ENCODE peak calls at places on chromosome 18, in five cellular contexts. L is endodermal cell, T is vagina, W is kidney, R is sigmoid colon. I is an unnamed sample.

GRCh38 chr18:1311376-1311775 is 406.7 kb downstream of the ADCYAP1 start:
- DNase-seq in L (no peak), T (no peak), W (no peak), R (no peak), I (no peak)

GRCh38 chr18:34789768-34790344 is 79.8 kb downstream of the DTNA start:
- DNase-seq in L (no peak), T (no peak), W (no peak), R (no peak), I (no peak)

GRCh38 chr18:57029761-57030160 is 117.1 kb upstream of the BOD1L2 start:
- DNase-seq in L (peak; percentile 74), T (no peak), W (no peak), R (no peak), I (no peak)

GRCh38 chr18:25052426-25052825 is 299.5 kb downstream of the ZNF521 start:
- DNase-seq in L (no peak), T (no peak), W (no peak), R (no peak), I (no peak)

GRCh38 chr18:51890762-51891161 is 449.2 kb upstream of the DCC start:
- DNase-seq in L (no peak), T (no peak), W (no peak), R (no peak), I (peak; percentile 50)

GRCh38 chr18:55001625-55002024 is 42.4 kb upstream of the CCDC68 start:
- DNase-seq in L (no peak), T (no peak), W (no peak), R (no peak), I (no peak)

GRCh38 chr18:48841381-48842258 is 109.1 kb downstream of the SMAD7 start:
- DNase-seq in L (no peak), T (no peak), W (peak; percentile 94), R (no peak), I (peak; percentile 88)

GRCh38 chr18:62584241-62585120 is 61.7 kb downstream of the ZCCHC2 start:
- DNase-seq in L (peak; percentile 96), T (no peak), W (peak; percentile 90), R (peak; percentile 94), I (peak; percentile 76)

GRCh38 chr18:46660955-46661749 is 4.1 kb upstream of the LOXHD1 start:
- DNase-seq in L (peak; percentile 83), T (no peak), W (no peak), R (no peak), I (no peak)

GRCh38 chr18:58992301-58993231 is 127.9 kb downstream of the ZNF532 start:
- DNase-seq in L (peak; percentile 31), T (no peak), W (no peak), R (no peak), I (no peak)

GRCh38 chr18:49581369-49581768 is 19.5 kb downstream of the LIPG start:
- DNase-seq in L (no peak), T (no peak), W (no peak), R (no peak), I (no peak)

GRCh38 chr18:57859314-57859713 is 56.2 kb upstream of the ATP8B1 start:
- DNase-seq in L (peak; percentile 66), T (no peak), W (no peak), R (no peak), I (no peak)

GRCh38 chr18:34971313-34971712 is 69.9 kb upstream of the MAPRE2 start:
- DNase-seq in L (no peak), T (no peak), W (no peak), R (no peak), I (no peak)

GRCh38 chr18:30970201-30970816 is 72.2 kb downstream of the DSC3 start:
- DNase-seq in L (no peak), T (no peak), W (no peak), R (no peak), I (no peak)

GRCh38 chr18:41645600-41646360 is 309.3 kb upstream of the PIK3C3 start:
- DNase-seq in L (no peak), T (no peak), W (no peak), R (no peak), I (no peak)

GRCh38 chr18:7415081-7415894 is 151.8 kb upstream of the PTPRM start:
- DNase-seq in L (peak; percentile 72), T (no peak), W (no peak), R (no peak), I (no peak)

GRCh38 chr18:45654677-45655076 is 39.4 kb downstream of the SLC14A2 start:
- DNase-seq in L (peak; percentile 13), T (no peak), W (no peak), R (no peak), I (no peak)

GRCh38 chr18:32032609-32033008 is 14.0 kb downstream of the RNF125 start:
- DNase-seq in L (no peak), T (no peak), W (no peak), R (no peak), I (no peak)

GRCh38 chr18:711330-711692 is 1.1 kb downstream of the ENOSF1 start:
- DNase-seq in L (peak; percentile 59), T (no peak), W (no peak), R (no peak), I (no peak)

GRCh38 chr18:63069496-63069895 is 250.1 kb downstream of the BCL2 start:
- DNase-seq in L (no peak), T (no peak), W (no peak), R (no peak), I (no peak)

GRCh38 chr18:34627138-34627920 is 82.8 kb upstream of the DTNA start:
- DNase-seq in L (no peak), T (no peak), W (no peak), R (no peak), I (no peak)

GRCh38 chr18:43847164-43848091 is 570.1 kb upstream of the SYT4 start:
- DNase-seq in L (no peak), T (no peak), W (no peak), R (no peak), I (no peak)

GRCh38 chr18:63199743-63200241 is 119.8 kb downstream of the BCL2 start:
- DNase-seq in L (no peak), T (no peak), W (no peak), R (no peak), I (no peak)

GRCh38 chr18:54590945-54591344 is at the start of gene DYNAP:
- DNase-seq in L (no peak), T (no peak), W (no peak), R (no peak), I (no peak)

GRCh38 chr18:9742588-9743131 is 34.6 kb downstream of the RAB31 start:
- DNase-seq in L (peak; percentile 20), T (no peak), W (no peak), R (no peak), I (no peak)

GRCh38 chr18:32315881-32316280 is 126.0 kb downstream of the MEP1B start:
- DNase-seq in L (no peak), T (no peak), W (no peak), R (no peak), I (no peak)

GRCh38 chr18:60684843-60685513 is 312.4 kb upstream of the MC4R start:
- DNase-seq in L (no peak), T (no peak), W (no peak), R (no peak), I (no peak)

GRCh38 chr18:12880532-12880892 is 3.5 kb downstream of the PTPN2 start:
- DNase-seq in L (no peak), T (no peak), W (no peak), R (no peak), I (no peak)
- H3K4me3 ChIP-seq in L (peak overlapping the region; percentile 48), T (no peak overlapping the region), W (no peak overlapping the region), R (no peak overlapping the region), I (no peak overlapping the region)

GRCh38 chr18:37534627-37535026 is 31.0 kb downstream of the CELF4 start:
- DNase-seq in L (no peak), T (no peak), W (no peak), R (no peak), I (no peak)

GRCh38 chr18:37529863-37530262 is 35.7 kb downstream of the CELF4 start:
- DNase-seq in L (no peak), T (no peak), W (no peak), R (no peak), I (no peak)

GRCh38 chr18:37533647-37534565 is 31.7 kb downstream of the CELF4 start:
- DNase-seq in L (peak; percentile 72), T (no peak), W (no peak), R (no peak), I (no peak)

GRCh38 chr18:37535968-37536367 is 29.6 kb downstream of the CELF4 start:
- DNase-seq in L (no peak), T (no peak), W (no peak), R (no peak), I (no peak)

GRCh38 chr18:37532917-37533316 is 32.7 kb downstream of the CELF4 start:
- DNase-seq in L (no peak), T (no peak), W (no peak), R (no peak), I (no peak)
- H3K4me1 ChIP-seq in L (no peaks in the 10 kb centered on the region), T (no peaks in the 10 kb centered on the region), W (no peaks in the 10 kb centered on the region), R (no peaks in the 10 kb centered on the region), I (no peaks in the 10 kb centered on the region)

DNA sequence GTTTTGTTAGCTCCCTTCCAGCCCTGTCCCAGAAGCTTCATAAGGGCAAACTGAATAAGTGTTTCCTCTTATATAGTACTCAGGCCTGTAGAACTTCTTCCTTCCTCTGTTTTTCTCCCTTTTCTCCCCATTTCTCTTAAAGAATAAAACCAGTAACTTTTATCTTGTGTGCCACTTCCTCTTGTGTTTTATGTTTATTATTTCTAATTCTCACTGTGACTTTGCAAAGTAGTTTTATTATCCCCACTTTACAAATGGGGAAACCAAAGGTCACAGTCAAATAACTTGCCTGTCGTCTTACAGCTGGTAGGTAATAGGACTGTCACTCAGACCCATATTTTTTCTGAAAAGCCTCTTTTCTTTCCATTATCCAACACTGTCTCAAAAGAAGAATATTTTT is 42.4 kb downstream of the RBBP8 start:
- DNase-seq in L (no peak), T (no peak), W (no peak), R (no peak), I (no peak)
- TF ChIP-seq CTCF in L (no peak), T (no peak), W (no peak), R (no peak), I (no peak)

GRCh38 chr18:76450912-76451421 is 44.1 kb downstream of the ZNF516 start:
- DNase-seq in L (peak; percentile 70), T (peak; percentile 96), W (peak; percentile 88), R (peak; percentile 79), I (peak; percentile 83)
- H3K4me3 ChIP-seq in L (peak overlapping the region; percentile 76), T (peak overlapping the region; percentile 48), W (peak overlapping the region; percentile 78), R (peak overlapping the region; percentile 61), I (peak overlapping the region; percentile 48)

DNA sequence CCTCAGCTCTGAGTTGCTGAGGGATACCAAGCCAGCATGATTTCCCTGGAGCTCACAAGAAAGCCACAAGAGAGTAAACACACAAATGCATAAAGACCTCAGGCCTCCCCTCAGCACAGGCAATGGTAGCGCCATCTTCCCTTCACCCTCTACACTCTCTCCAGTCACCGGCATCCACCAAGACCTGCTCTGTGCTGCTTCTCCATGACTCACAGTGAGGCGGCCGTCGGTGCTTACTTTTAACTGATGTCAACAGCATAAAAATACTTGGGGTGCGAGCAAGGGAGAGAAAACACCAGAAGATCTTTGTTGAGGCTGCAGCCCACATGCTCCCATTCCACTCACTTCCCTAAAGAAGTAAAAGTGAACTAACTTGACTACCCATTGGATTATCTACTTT is 46.7 kb downstream of the L3MBTL4 start:
- DNase-seq in L (no peak), T (no peak), W (no peak), R (no peak), I (no peak)
- H3K4me1 ChIP-seq in L (peaks cover 25% of the 10 kb centered on the region), T (no peaks in the 10 kb centered on the region), W (peaks cover 46% of the 10 kb centered on the region), R (no peaks in the 10 kb centered on the region), I (peaks cover 5% of the 10 kb centered on the region)

I was measured in left lung.